ENCODE peak calls at places on chromosomes 3 and 15, in four cellular contexts. One of them, this sample, is unnamed.

GRCh38 chr15:69613182-69613581 is 160.6 kb downstream of the RPLP1 start:
- DNase-seq in H9: no peak
- DNase-seq in H1: no peak
- DNase-seq in IMR-90: no peak
- DNase-seq in this sample: no peak

GRCh38 chr3:102060814-102061213 is 211.5 kb downstream of the NFKBIZ start:
- DNase-seq in IMR-90: peak
- DNase-seq in H9: no peak
- DNase-seq in H1: no peak
- DNase-seq in this sample: no peak

GRCh38 chr3:172512363-172512762 is 10.9 kb downstream of the TNFSF10 start:
- DNase-seq in H1: no peak
- DNase-seq in H9: no peak
- DNase-seq in IMR-90: no peak
- DNase-seq in this sample: no peak

GRCh38 chr3:69558912-69559311 is 173.0 kb upstream of the FRMD4B start:
- DNase-seq in IMR-90: no peak
- DNase-seq in H1: no peak
- DNase-seq in H9: no peak
- DNase-seq in this sample: no peak

GRCh38 chr3:118075873-118076272 is 958.8 kb downstream of the IGSF11 start:
- DNase-seq in H1: no peak
- DNase-seq in IMR-90: peak
- DNase-seq in H9: no peak
- DNase-seq in this sample: no peak

GRCh38 chr3:17841190-17841828 is 98.9 kb upstream of the TBC1D5 start:
- DNase-seq in IMR-90: peak
- DNase-seq in H9: peak
- DNase-seq in H1: peak
- DNase-seq in this sample: peak

GRCh38 chr15:82063055-82063454 is 17.2 kb upstream of the MEX3B start:
- DNase-seq in IMR-90: no peak
- DNase-seq in H9: peak
- DNase-seq in H1: no peak
- DNase-seq in this sample: peak

GRCh38 chr3:183369626-183370025 is 58.8 kb downstream of the MCF2L2 start:
- DNase-seq in IMR-90: no peak
- DNase-seq in H1: no peak
- DNase-seq in H9: no peak
- DNase-seq in this sample: no peak

GRCh38 chr15:55277116-55277564 is 12.5 kb downstream of the RAB27A start:
- DNase-seq in H1: no peak
- DNase-seq in IMR-90: peak
- DNase-seq in H9: no peak
- DNase-seq in this sample: no peak

GRCh38 chr3:148309390-148310035 is 388.2 kb upstream of the AGTR1 start:
- DNase-seq in H9: peak
- DNase-seq in IMR-90: peak
- DNase-seq in H1: no peak
- DNase-seq in this sample: peak

GRCh38 chr3:100902572-100902971 is 90.6 kb downstream of the ABI3BP start:
- DNase-seq in IMR-90: peak
- DNase-seq in H1: no peak
- DNase-seq in H9: no peak
- DNase-seq in this sample: no peak

GRCh38 chr15:68844856-68845550 is 24.3 kb upstream of the ANP32A start:
- DNase-seq in H9: no peak
- DNase-seq in H1: no peak
- DNase-seq in IMR-90: no peak
- DNase-seq in this sample: no peak

GRCh38 chr3:70433091-70433490 is 120.7 kb upstream of the MDFIC2 start:
- DNase-seq in IMR-90: peak
- DNase-seq in H1: no peak
- DNase-seq in H9: no peak
- DNase-seq in this sample: no peak

GRCh38 chr3:13219902-13220296 is 146.7 kb upstream of the IQSEC1 start:
- DNase-seq in H9: no peak
- DNase-seq in IMR-90: no peak
- DNase-seq in H1: no peak
- DNase-seq in this sample: no peak

GRCh38 chr3:16943857-16944256 is 59.1 kb downstream of the PLCL2 start:
- DNase-seq in H1: no peak
- DNase-seq in IMR-90: no peak
- DNase-seq in H9: no peak
- DNase-seq in this sample: no peak

GRCh38 chr15:71800835-71801745 is 9.3 kb upstream of the NR2E3 start:
- DNase-seq in H9: no peak
- DNase-seq in H1: peak
- DNase-seq in IMR-90: peak
- DNase-seq in this sample: peak

GRCh38 chr3:146772211-146772743 is 167.1 kb upstream of the PLSCR5 start:
- DNase-seq in H1: no peak
- DNase-seq in IMR-90: no peak
- DNase-seq in H9: no peak
- DNase-seq in this sample: no peak

GRCh38 chr3:111954228-111954990 is 24.4 kb upstream of the ABHD10 start:
- DNase-seq in IMR-90: peak
- DNase-seq in H1: no peak
- DNase-seq in H9: no peak
- DNase-seq in this sample: no peak

GRCh38 chr15:84934942-84935729 is 46.5 kb upstream of the PDE8A start:
- DNase-seq in H1: no peak
- DNase-seq in H9: peak
- DNase-seq in IMR-90: no peak
- DNase-seq in this sample: peak

DNA sequence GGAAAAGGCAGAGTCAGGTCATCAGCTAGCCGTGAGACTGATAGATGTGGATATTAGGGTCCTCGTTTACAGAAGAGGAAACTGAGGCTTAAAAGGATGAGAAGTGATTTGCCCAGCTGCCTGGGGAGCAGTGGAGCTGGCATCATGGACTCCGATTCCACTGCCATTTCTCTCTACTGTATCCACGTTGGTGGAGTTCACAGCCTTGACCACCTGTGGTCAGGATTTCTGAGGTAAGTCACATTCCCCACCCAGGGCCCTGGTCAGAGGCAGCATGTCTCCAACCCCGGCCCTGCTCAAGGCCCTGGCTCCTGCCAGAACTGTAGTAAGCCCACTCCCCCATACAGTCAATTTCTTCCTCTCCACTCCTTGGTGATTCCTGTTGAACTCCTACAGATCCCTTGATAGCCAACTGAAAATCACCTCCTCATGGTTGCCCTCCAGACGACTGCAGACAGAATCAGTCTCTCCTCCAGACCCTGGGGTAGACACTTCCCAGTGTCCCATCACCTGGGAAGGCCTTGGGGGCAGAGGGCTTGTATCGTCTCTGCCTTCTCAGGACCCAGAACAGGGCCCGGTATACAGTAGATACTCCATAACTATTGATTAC is 41.2 kb upstream of the SLC6A6 start:
- DNase-seq in H9: no peak
- DNase-seq in IMR-90: no peak
- DNase-seq in H1: no peak
- DNase-seq in this sample: no peak
- H2BK5ac ChIP-seq in H9: no peak
- H2BK5ac ChIP-seq in IMR-90: no peak
- H2BK5ac ChIP-seq in H1: no peak
- H2BK5ac ChIP-seq in this sample: no peak

GRCh38 chr15:45347033-45347432 is 31.3 kb downstream of the GATM start:
- DNase-seq in IMR-90: no peak
- DNase-seq in H1: no peak
- DNase-seq in H9: no peak
- DNase-seq in this sample: peak
- H4K5ac ChIP-seq in IMR-90: no peak
- H4K5ac ChIP-seq in H1: no peak
- H4K5ac ChIP-seq in H9: no peak
- H4K5ac ChIP-seq in this sample: no peak

GRCh38 chr3:58038675-58039302 is 30.6 kb downstream of the FLNB start:
- DNase-seq in H1: no peak
- DNase-seq in IMR-90: no peak
- DNase-seq in H9: no peak
- DNase-seq in this sample: no peak

GRCh38 chr3:58039609-58040008 is 31.4 kb downstream of the FLNB start:
- DNase-seq in H9: no peak
- DNase-seq in H1: no peak
- DNase-seq in IMR-90: no peak
- DNase-seq in this sample: no peak

GRCh38 chr3:58035512-58035867 is 27.3 kb downstream of the FLNB start:
- DNase-seq in IMR-90: no peak
- DNase-seq in H9: no peak
- DNase-seq in H1: no peak
- DNase-seq in this sample: no peak

GRCh38 chr3:58036287-58037032 is 28.2 kb downstream of the FLNB start:
- DNase-seq in H1: no peak
- DNase-seq in IMR-90: no peak
- DNase-seq in H9: no peak
- DNase-seq in this sample: no peak

GRCh38 chr3:58037141-58037910 is 29.1 kb downstream of the FLNB start:
- DNase-seq in H9: no peak
- DNase-seq in H1: no peak
- DNase-seq in IMR-90: no peak
- DNase-seq in this sample: no peak
- H2BK5ac ChIP-seq in H9: no peak
- H2BK5ac ChIP-seq in H1: peak
- H2BK5ac ChIP-seq in IMR-90: no peak
- H2BK5ac ChIP-seq in this sample: no peak

GRCh38 chr3:55697177-55697865 is 210.2 kb upstream of the WNT5A start:
- DNase-seq in IMR-90: no peak
- DNase-seq in H9: no peak
- DNase-seq in H1: no peak
- DNase-seq in this sample: no peak
- H4K5ac ChIP-seq in IMR-90: peak
- H4K5ac ChIP-seq in H9: no peak
- H4K5ac ChIP-seq in H1: no peak
- H4K5ac ChIP-seq in this sample: no peak

GRCh38 chr3:159929181-159929893 is 59.3 kb upstream of the IL12A start:
- DNase-seq in H1: no peak
- DNase-seq in H9: no peak
- DNase-seq in IMR-90: peak
- DNase-seq in this sample: peak
- H2BK5ac ChIP-seq in H1: no peak
- H2BK5ac ChIP-seq in H9: no peak
- H2BK5ac ChIP-seq in IMR-90: peak
- H2BK5ac ChIP-seq in this sample: no peak

GRCh38 chr3:133944181-133944580 is 48.5 kb upstream of the RAB6B start:
- DNase-seq in H9: no peak
- DNase-seq in IMR-90: peak
- DNase-seq in H1: no peak
- DNase-seq in this sample: no peak
- H4K5ac ChIP-seq in H9: no peak
- H4K5ac ChIP-seq in IMR-90: peak
- H4K5ac ChIP-seq in H1: no peak
- H4K5ac ChIP-seq in this sample: no peak

DNA sequence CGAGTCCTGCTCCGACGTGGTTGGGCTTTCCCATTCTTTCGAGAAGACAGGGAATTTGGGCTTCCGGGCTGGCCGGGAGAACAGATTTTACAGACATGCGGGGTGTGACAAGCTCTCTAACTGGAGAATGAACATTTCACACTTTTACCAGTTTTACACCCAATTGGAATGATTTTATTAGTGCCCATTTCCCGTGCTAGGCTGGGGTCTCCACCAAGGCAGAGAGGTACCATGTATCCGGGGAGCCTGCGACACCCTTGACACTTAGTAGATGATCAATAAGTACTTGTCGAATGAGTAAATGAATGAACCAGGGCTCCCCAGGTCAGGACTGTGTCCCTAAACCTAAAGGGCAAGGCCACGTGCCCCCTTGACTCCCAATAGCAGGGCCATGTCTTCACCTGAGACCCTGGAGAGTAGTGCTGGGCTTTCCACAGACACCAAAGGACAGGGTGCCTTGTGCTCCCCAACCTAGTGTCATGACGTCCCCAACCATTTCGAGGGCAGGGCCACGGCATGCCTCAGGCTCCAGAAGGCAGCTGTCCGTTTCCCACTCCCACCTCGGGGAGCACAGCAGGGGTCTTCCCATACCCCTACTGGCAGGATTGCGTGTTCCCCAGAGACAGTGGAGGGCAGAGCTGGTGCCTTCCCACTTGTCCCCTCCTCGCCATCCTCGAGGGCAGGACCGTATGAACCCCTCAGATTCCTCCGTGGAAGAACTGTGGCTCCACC is 680 bp upstream of the MYD88 start:
- DNase-seq in H1: no peak
- DNase-seq in IMR-90: no peak
- DNase-seq in H9: peak
- DNase-seq in this sample: peak
- H2BK5ac ChIP-seq in H1: peak
- H2BK5ac ChIP-seq in IMR-90: peak
- H2BK5ac ChIP-seq in H9: no peak
- H2BK5ac ChIP-seq in this sample: no peak

GRCh38 chr3:98148751-98149150 is 1.5 kb downstream of the OR5H14 start:
- DNase-seq in IMR-90: no peak
- DNase-seq in H9: no peak
- DNase-seq in H1: no peak
- DNase-seq in this sample: no peak
- H4K5ac ChIP-seq in IMR-90: no peak
- H4K5ac ChIP-seq in H9: no peak
- H4K5ac ChIP-seq in H1: no peak
- H4K5ac ChIP-seq in this sample: no peak

GRCh38 chr3:113151475-113152031 is 59.8 kb upstream of the BOC start:
- DNase-seq in H9: no peak
- DNase-seq in IMR-90: no peak
- DNase-seq in H1: no peak
- DNase-seq in this sample: no peak
- H2BK5ac ChIP-seq in H9: no peak
- H2BK5ac ChIP-seq in IMR-90: no peak
- H2BK5ac ChIP-seq in H1: no peak
- H2BK5ac ChIP-seq in this sample: no peak